ENCODE peak calls at places on chromosomes 12 and 14, in eight cellular contexts. One of them, this sample, is unnamed.

GRCh38 chr12:51210690-51211395 is 7.0 kb downstream of the POU6F1 start:
- DNase-seq in body of pancreas: no peak
- DNase-seq in progenitor cell of endocrine pancreas: no peak
- DNase-seq in MM.1S: no peak
- DNase-seq in CD8-positive, alpha-beta T cell: no peak
- DNase-seq in SK-N-SH: no peak
- DNase-seq in endothelial cell: no peak
- DNase-seq in HepG2: no peak
- DNase-seq in this sample: no peak

GRCh38 chr12:4416276-4416675 is 29.3 kb downstream of the FGF6 start:
- DNase-seq in body of pancreas: no peak
- DNase-seq in CD8-positive, alpha-beta T cell: no peak
- DNase-seq in HepG2: no peak
- DNase-seq in endothelial cell: no peak
- DNase-seq in progenitor cell of endocrine pancreas: no peak
- DNase-seq in SK-N-SH: no peak
- DNase-seq in MM.1S: no peak
- DNase-seq in this sample: no peak

GRCh38 chr14:68766299-68767247 is 26.3 kb downstream of the ZFP36L1 start:
- DNase-seq in SK-N-SH: no peak
- DNase-seq in CD8-positive, alpha-beta T cell: no peak
- DNase-seq in body of pancreas: no peak
- DNase-seq in endothelial cell: no peak
- DNase-seq in HepG2: no peak
- DNase-seq in progenitor cell of endocrine pancreas: no peak
- DNase-seq in MM.1S: no peak
- DNase-seq in this sample: no peak

GRCh38 chr14:56400426-56400825 is 179.2 kb upstream of the TMEM260 start:
- DNase-seq in body of pancreas: no peak
- DNase-seq in CD8-positive, alpha-beta T cell: no peak
- DNase-seq in MM.1S: no peak
- DNase-seq in progenitor cell of endocrine pancreas: no peak
- DNase-seq in endothelial cell: no peak
- DNase-seq in SK-N-SH: no peak
- DNase-seq in HepG2: no peak
- DNase-seq in this sample: no peak

GRCh38 chr14:90368946-90369721 is 27.7 kb upstream of the CALM1 start:
- DNase-seq in CD8-positive, alpha-beta T cell: no peak
- DNase-seq in HepG2: peak
- DNase-seq in body of pancreas: no peak
- DNase-seq in MM.1S: no peak
- DNase-seq in SK-N-SH: peak
- DNase-seq in progenitor cell of endocrine pancreas: no peak
- DNase-seq in endothelial cell: no peak
- DNase-seq in this sample: no peak

GRCh38 chr14:103356151-103356766 is 22.2 kb downstream of the EIF5 start:
- DNase-seq in MM.1S: no peak
- DNase-seq in HepG2: no peak
- DNase-seq in CD8-positive, alpha-beta T cell: no peak
- DNase-seq in progenitor cell of endocrine pancreas: no peak
- DNase-seq in body of pancreas: no peak
- DNase-seq in SK-N-SH: no peak
- DNase-seq in endothelial cell: no peak
- DNase-seq in this sample: peak

GRCh38 chr12:62516932-62517331 is 50.3 kb downstream of the MON2 start:
- DNase-seq in body of pancreas: no peak
- DNase-seq in HepG2: no peak
- DNase-seq in CD8-positive, alpha-beta T cell: no peak
- DNase-seq in MM.1S: no peak
- DNase-seq in endothelial cell: no peak
- DNase-seq in SK-N-SH: no peak
- DNase-seq in progenitor cell of endocrine pancreas: no peak
- DNase-seq in this sample: no peak

GRCh38 chr12:5078423-5078822 is 34.7 kb downstream of the KCNA5 start:
- DNase-seq in body of pancreas: peak
- DNase-seq in progenitor cell of endocrine pancreas: no peak
- DNase-seq in MM.1S: no peak
- DNase-seq in HepG2: no peak
- DNase-seq in SK-N-SH: peak
- DNase-seq in CD8-positive, alpha-beta T cell: no peak
- DNase-seq in endothelial cell: no peak
- DNase-seq in this sample: no peak

GRCh38 chr12:17550011-17550410 is 540.0 kb downstream of the RERGL start:
- DNase-seq in CD8-positive, alpha-beta T cell: no peak
- DNase-seq in SK-N-SH: no peak
- DNase-seq in progenitor cell of endocrine pancreas: no peak
- DNase-seq in endothelial cell: no peak
- DNase-seq in body of pancreas: no peak
- DNase-seq in HepG2: no peak
- DNase-seq in MM.1S: no peak
- DNase-seq in this sample: no peak

GRCh38 chr12:40175045-40175444 is 49.8 kb upstream of the LRRK2 start:
- DNase-seq in progenitor cell of endocrine pancreas: no peak
- DNase-seq in body of pancreas: no peak
- DNase-seq in SK-N-SH: no peak
- DNase-seq in CD8-positive, alpha-beta T cell: no peak
- DNase-seq in HepG2: no peak
- DNase-seq in endothelial cell: no peak
- DNase-seq in MM.1S: no peak
- DNase-seq in this sample: no peak

GRCh38 chr14:91927216-91927615 is 20.3 kb downstream of the FBLN5 start:
- DNase-seq in progenitor cell of endocrine pancreas: no peak
- DNase-seq in endothelial cell: no peak
- DNase-seq in MM.1S: no peak
- DNase-seq in HepG2: no peak
- DNase-seq in body of pancreas: no peak
- DNase-seq in CD8-positive, alpha-beta T cell: no peak
- DNase-seq in SK-N-SH: no peak
- DNase-seq in this sample: peak

GRCh38 chr12:3046441-3047200 is 30.6 kb upstream of the TSPAN9 start:
- DNase-seq in CD8-positive, alpha-beta T cell: no peak
- DNase-seq in progenitor cell of endocrine pancreas: no peak
- DNase-seq in MM.1S: no peak
- DNase-seq in body of pancreas: no peak
- DNase-seq in endothelial cell: no peak
- DNase-seq in HepG2: no peak
- DNase-seq in SK-N-SH: no peak
- DNase-seq in this sample: peak

GRCh38 chr12:1919284-1919683 is 832 bp upstream of the CACNA2D4 start:
- DNase-seq in body of pancreas: no peak
- DNase-seq in progenitor cell of endocrine pancreas: no peak
- DNase-seq in HepG2: no peak
- DNase-seq in SK-N-SH: peak
- DNase-seq in CD8-positive, alpha-beta T cell: no peak
- DNase-seq in endothelial cell: no peak
- DNase-seq in MM.1S: no peak
- DNase-seq in this sample: no peak

GRCh38 chr12:1918875-1919236 is 404 bp upstream of the CACNA2D4 start:
- DNase-seq in progenitor cell of endocrine pancreas: peak
- DNase-seq in body of pancreas: no peak
- DNase-seq in SK-N-SH: peak
- DNase-seq in HepG2: no peak
- DNase-seq in endothelial cell: no peak
- DNase-seq in CD8-positive, alpha-beta T cell: no peak
- DNase-seq in MM.1S: no peak
- DNase-seq in this sample: no peak

GRCh38 chr12:1919763-1920162 is 1.3 kb upstream of the CACNA2D4 start:
- DNase-seq in endothelial cell: no peak
- DNase-seq in MM.1S: no peak
- DNase-seq in progenitor cell of endocrine pancreas: no peak
- DNase-seq in CD8-positive, alpha-beta T cell: no peak
- DNase-seq in HepG2: no peak
- DNase-seq in body of pancreas: no peak
- DNase-seq in SK-N-SH: peak
- DNase-seq in this sample: no peak

GRCh38 chr12:1917172-1918070 is 1.0 kb downstream of the CACNA2D4 start:
- DNase-seq in endothelial cell: no peak
- DNase-seq in MM.1S: no peak
- DNase-seq in body of pancreas: no peak
- DNase-seq in progenitor cell of endocrine pancreas: no peak
- DNase-seq in SK-N-SH: peak
- DNase-seq in CD8-positive, alpha-beta T cell: no peak
- DNase-seq in HepG2: no peak
- DNase-seq in this sample: no peak

GRCh38 chr12:1918081-1918874 is at the start of gene CACNA2D4:
- DNase-seq in CD8-positive, alpha-beta T cell: no peak
- DNase-seq in progenitor cell of endocrine pancreas: no peak
- DNase-seq in body of pancreas: no peak
- DNase-seq in SK-N-SH: peak
- DNase-seq in MM.1S: no peak
- DNase-seq in endothelial cell: no peak
- DNase-seq in HepG2: no peak
- DNase-seq in this sample: peak
- TF ChIP-seq CTCF in CD8-positive, alpha-beta T cell: no peak
- TF ChIP-seq CTCF in progenitor cell of endocrine pancreas: no peak
- TF ChIP-seq CTCF in body of pancreas: no peak
- TF ChIP-seq CTCF in SK-N-SH: no peak
- TF ChIP-seq CTCF in MM.1S: no peak
- TF ChIP-seq CTCF in endothelial cell: no peak
- TF ChIP-seq CTCF in HepG2: no peak
- TF ChIP-seq CTCF in this sample: no peak

DNA sequence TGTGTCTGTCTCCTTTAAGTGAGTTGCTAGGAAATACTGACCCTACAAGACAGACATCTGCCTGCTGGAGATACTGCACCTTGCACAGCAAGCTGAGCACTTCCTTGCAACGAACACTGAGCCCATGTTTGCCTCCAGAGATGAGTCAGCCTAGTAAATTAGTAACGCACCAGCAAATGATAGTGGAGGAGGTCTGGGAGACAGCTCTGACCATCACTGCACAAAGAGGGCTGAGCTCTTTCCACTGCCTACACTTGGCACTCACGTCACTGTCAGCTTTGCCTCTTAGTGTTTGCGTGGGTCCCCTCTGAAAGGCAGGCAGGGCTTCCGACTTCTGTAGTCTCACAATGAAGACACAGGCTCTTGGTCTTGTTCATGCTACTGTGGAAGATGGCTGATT is 109.0 kb downstream of the APAF1 start:
- DNase-seq in body of pancreas: no peak
- DNase-seq in MM.1S: no peak
- DNase-seq in progenitor cell of endocrine pancreas: no peak
- DNase-seq in CD8-positive, alpha-beta T cell: no peak
- DNase-seq in SK-N-SH: no peak
- DNase-seq in HepG2: peak
- DNase-seq in endothelial cell: no peak
- DNase-seq in this sample: no peak
- TF ChIP-seq CTCF in body of pancreas: no peak
- TF ChIP-seq CTCF in MM.1S: no peak
- TF ChIP-seq CTCF in progenitor cell of endocrine pancreas: no peak
- TF ChIP-seq CTCF in CD8-positive, alpha-beta T cell: no peak
- TF ChIP-seq CTCF in SK-N-SH: no peak
- TF ChIP-seq CTCF in HepG2: no peak
- TF ChIP-seq CTCF in endothelial cell: no peak
- TF ChIP-seq CTCF in this sample: no peak

GRCh38 chr12:52442600-52443061 is 8.5 kb upstream of the KRT75 start:
- DNase-seq in HepG2: no peak
- DNase-seq in body of pancreas: peak
- DNase-seq in progenitor cell of endocrine pancreas: no peak
- DNase-seq in SK-N-SH: no peak
- DNase-seq in CD8-positive, alpha-beta T cell: no peak
- DNase-seq in endothelial cell: no peak
- DNase-seq in MM.1S: no peak
- DNase-seq in this sample: peak
- TF ChIP-seq CTCF in HepG2: no peak
- TF ChIP-seq CTCF in body of pancreas: no peak
- TF ChIP-seq CTCF in progenitor cell of endocrine pancreas: no peak
- TF ChIP-seq CTCF in SK-N-SH: peak
- TF ChIP-seq CTCF in CD8-positive, alpha-beta T cell: no peak
- TF ChIP-seq CTCF in endothelial cell: no peak
- TF ChIP-seq CTCF in MM.1S: no peak
- TF ChIP-seq CTCF in this sample: no peak

DNA sequence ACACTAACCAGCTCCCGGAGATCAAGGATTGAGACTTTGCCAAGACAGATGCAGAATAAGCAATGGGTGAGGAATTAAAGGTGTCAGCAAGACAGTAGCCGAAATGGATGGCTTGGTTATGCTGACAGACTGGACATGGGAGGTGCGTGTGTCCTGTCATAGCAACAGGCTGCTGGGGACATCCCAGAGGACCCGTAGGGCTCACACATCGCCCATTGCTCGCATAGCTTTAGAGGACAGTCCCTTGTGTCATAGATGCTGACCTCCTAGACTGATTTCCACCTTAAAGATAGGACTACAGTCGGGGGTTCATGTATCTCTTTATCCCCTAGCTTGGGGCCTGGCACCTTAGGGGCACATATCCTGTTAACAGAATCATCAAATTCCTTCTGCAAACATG is 324.5 kb downstream of the MED13L start:
- DNase-seq in body of pancreas: no peak
- DNase-seq in SK-N-SH: no peak
- DNase-seq in progenitor cell of endocrine pancreas: no peak
- DNase-seq in HepG2: no peak
- DNase-seq in MM.1S: no peak
- DNase-seq in endothelial cell: no peak
- DNase-seq in CD8-positive, alpha-beta T cell: no peak
- DNase-seq in this sample: no peak
- TF ChIP-seq CTCF in body of pancreas: no peak
- TF ChIP-seq CTCF in SK-N-SH: no peak
- TF ChIP-seq CTCF in progenitor cell of endocrine pancreas: no peak
- TF ChIP-seq CTCF in HepG2: no peak
- TF ChIP-seq CTCF in MM.1S: no peak
- TF ChIP-seq CTCF in endothelial cell: no peak
- TF ChIP-seq CTCF in CD8-positive, alpha-beta T cell: no peak
- TF ChIP-seq CTCF in this sample: no peak

GRCh38 chr12:67647547-67648305 is 819 bp upstream of the DYRK2 start:
- DNase-seq in progenitor cell of endocrine pancreas: peak
- DNase-seq in SK-N-SH: peak
- DNase-seq in body of pancreas: peak
- DNase-seq in CD8-positive, alpha-beta T cell: no peak
- DNase-seq in endothelial cell: peak
- DNase-seq in HepG2: peak
- DNase-seq in MM.1S: peak
- DNase-seq in this sample: peak
- TF ChIP-seq CTCF in progenitor cell of endocrine pancreas: peak
- TF ChIP-seq CTCF in SK-N-SH: peak
- TF ChIP-seq CTCF in body of pancreas: peak
- TF ChIP-seq CTCF in CD8-positive, alpha-beta T cell: no peak
- TF ChIP-seq CTCF in endothelial cell: peak
- TF ChIP-seq CTCF in HepG2: peak
- TF ChIP-seq CTCF in MM.1S: no peak
- TF ChIP-seq CTCF in this sample: peak

DNA sequence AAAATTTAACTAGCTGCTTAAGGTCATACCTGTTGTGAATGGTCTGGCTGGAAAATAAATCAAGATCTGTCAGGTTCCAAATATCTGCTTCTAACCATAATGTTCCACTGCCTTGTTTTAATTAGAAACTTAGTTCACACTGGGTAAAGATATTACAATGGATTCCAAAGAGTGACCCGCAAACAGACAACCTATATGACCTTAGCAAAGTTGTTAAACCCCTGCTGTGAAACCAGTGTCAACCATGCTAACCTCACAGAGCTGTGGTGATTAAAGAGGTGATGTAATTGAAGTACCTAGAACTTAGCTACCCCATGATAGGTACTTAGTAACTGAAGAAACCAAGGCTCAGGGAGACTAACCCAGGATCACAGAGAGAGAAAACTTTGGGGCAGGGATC is 2.3 kb downstream of the GUCY2C start:
- DNase-seq in MM.1S: no peak
- DNase-seq in body of pancreas: no peak
- DNase-seq in CD8-positive, alpha-beta T cell: no peak
- DNase-seq in endothelial cell: no peak
- DNase-seq in HepG2: no peak
- DNase-seq in progenitor cell of endocrine pancreas: no peak
- DNase-seq in SK-N-SH: no peak
- DNase-seq in this sample: no peak
- TF ChIP-seq CTCF in MM.1S: no peak
- TF ChIP-seq CTCF in body of pancreas: no peak
- TF ChIP-seq CTCF in CD8-positive, alpha-beta T cell: no peak
- TF ChIP-seq CTCF in endothelial cell: no peak
- TF ChIP-seq CTCF in HepG2: no peak
- TF ChIP-seq CTCF in progenitor cell of endocrine pancreas: no peak
- TF ChIP-seq CTCF in SK-N-SH: no peak
- TF ChIP-seq CTCF in this sample: no peak